ENCODE peak calls at places on chromosome 2, in four cellular contexts. K is K562, Q is keratinocyte, G is IMR-90. P is an unnamed sample. For H3K9me1, the result is how much of the 10 kb centered on the place peaks cover.

GRCh38 chr2:105328281-105329196 is 996 bp downstream of the TGFBRAP1 start:
- DNase-seq in K (no peak), Q (peak), G (peak), P (peak)

GRCh38 chr2:95526360-95527341 is 42.1 kb upstream of the TRIM43B start:
- DNase-seq in K (no peak), Q (no peak), G (peak), P (peak)

GRCh38 chr2:9269695-9270365 is 63.2 kb downstream of the ASAP2 start:
- DNase-seq in K (no peak), Q (no peak), G (no peak), P (no peak)

GRCh38 chr2:176566936-176567335 is 297.7 kb downstream of the MTX2 start:
- DNase-seq in K (no peak), Q (no peak), G (peak), P (peak)

GRCh38 chr2:215684448-215685217 is 248.8 kb upstream of the FN1 start:
- DNase-seq in K (no peak), Q (no peak), G (peak), P (no peak)

GRCh38 chr2:239206851-239207250 is 194.0 kb downstream of the HDAC4 start:
- DNase-seq in K (no peak), Q (no peak), G (no peak), P (no peak)

GRCh38 chr2:58131191-58132011 is 84.8 kb downstream of the VRK2 start:
- DNase-seq in K (no peak), Q (no peak), G (peak), P (peak)

GRCh38 chr2:229553091-229553490 is 161.3 kb downstream of the DNER start:
- DNase-seq in K (no peak), Q (no peak), G (no peak), P (no peak)

GRCh38 chr2:164737612-164738081 is 104.0 kb downstream of the COBLL1 start:
- DNase-seq in K (peak), Q (peak), G (peak), P (peak)

GRCh38 chr2:28521663-28522062 is 25.8 kb downstream of the PLB1 start:
- DNase-seq in K (peak), Q (no peak), G (no peak), P (no peak)

GRCh38 chr2:99150691-99151090 is 4.1 kb downstream of the TSGA10 start:
- DNase-seq in K (no peak), Q (no peak), G (peak), P (no peak)

GRCh38 chr2:120245520-120245835 is 7.2 kb upstream of the RALB start:
- DNase-seq in K (no peak), Q (no peak), G (no peak), P (peak)

GRCh38 chr2:56287508-56287907 is 103.7 kb downstream of the CCDC85A start:
- DNase-seq in K (no peak), Q (no peak), G (no peak), P (peak)

GRCh38 chr2:98379311-98380202 is 33.3 kb downstream of the CNGA3 start:
- DNase-seq in K (no peak), Q (no peak), G (no peak), P (no peak)

GRCh38 chr2:149330127-149331022 is at the start of gene LYPD6:
- DNase-seq in K (no peak), Q (no peak), G (peak), P (peak)

GRCh38 chr2:381181-381580 is 93.3 kb upstream of the ALKAL2 start:
- DNase-seq in K (no peak), Q (no peak), G (no peak), P (no peak)

DNA sequence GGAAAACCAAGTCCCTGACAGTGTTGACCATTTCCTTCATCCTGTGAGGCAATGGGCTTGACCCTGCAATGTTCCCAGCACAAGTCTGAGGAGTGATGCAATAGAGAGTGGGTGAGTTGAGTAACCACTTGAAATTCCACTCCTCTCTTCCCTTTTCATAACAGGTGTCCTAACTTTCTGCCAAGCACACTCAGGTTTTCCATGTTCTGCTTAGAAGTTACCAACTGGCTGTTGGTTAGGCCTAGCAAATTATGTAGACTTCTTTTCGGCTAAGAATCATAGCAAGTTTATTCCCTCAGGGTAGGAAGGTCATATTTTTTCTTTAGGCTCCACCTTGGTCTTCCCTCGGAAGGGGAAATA is 11.5 kb downstream of the GNLY start:
- DNase-seq in K (no peak), Q (peak), G (peak), P (peak)
- H3K9ac ChIP-seq in K (no peak), Q (no peak), G (no peak), P (no peak)

DNA sequence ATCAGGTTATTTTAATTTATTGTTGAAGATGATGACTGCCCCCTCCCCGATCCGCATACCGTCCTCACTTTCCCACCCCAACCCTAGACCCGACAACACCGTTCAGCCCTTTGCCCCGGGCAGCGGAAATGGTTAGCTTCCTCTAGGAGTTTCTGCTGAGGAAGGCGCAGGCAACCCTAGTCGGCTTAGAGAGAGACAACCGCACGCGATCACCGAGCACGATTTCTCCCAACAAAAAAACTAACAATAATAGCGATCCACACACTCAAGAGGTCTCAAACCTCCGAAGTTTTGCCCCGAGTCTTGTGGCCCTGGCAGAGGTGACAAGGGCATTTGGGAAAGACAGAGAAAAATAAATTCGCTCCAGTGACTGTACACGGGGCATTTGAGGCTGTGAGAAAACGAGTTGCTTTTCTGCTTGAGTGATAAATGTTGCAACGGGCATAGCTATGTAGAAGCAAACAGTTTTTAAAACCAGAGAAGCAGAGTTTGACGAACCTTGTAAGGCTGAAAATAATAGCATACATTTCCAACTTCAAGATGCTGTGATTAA is 11.2 kb upstream of the SIX3 start:
- DNase-seq in K (no peak), Q (no peak), G (no peak), P (no peak)
- H3K9me1 ChIP-seq in K (under half), Q (under half), G (under half), P (under half)

DNA sequence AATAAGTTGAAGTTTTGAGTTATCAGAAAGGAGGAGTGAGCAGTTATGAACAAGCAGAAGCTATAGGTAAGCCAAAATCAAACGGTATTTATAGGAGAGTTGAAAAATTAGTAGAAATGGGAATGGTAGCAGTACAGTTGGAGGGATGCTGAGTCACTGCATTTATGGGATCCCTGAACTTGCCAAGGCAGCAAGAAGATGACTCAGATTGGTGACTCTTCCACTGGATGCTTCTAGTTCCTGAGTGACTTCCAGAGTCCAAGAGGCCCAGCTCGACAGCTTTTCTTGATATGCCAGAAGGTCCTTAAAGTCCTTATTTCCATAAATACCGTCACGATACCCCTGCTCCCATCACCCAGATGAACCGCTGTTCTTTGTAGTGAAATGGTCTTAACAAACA is 31.1 kb upstream of the ACTR3 start:
- DNase-seq in K (peak), Q (no peak), G (peak), P (no peak)
- H3K9ac ChIP-seq in K (no peak), Q (no peak), G (no peak), P (no peak)

DNA sequence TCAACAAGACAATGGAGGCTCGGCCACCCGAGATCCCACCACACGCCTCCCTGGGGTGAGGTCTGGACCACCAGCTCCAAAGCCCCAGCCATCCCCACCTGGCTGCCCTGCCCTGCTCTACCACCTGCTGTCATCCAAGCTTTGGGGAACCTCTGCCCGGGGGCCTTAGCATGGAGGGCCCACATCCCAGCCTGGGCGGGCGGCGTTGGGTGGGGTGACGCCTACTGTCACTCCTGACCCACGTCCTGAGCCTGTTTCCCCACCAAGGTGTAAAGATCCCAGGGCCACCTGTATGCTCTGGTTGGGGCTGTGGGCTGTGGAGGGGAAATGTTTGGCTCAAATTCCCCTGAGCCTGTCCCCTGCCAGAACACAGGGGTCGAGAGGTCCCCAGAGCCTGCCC is 437.6 kb downstream of the EIPR1 start:
- DNase-seq in K (no peak), Q (no peak), G (no peak), P (no peak)
- H3K9me1 ChIP-seq in K (under half), Q (under half), G (under half), P (under half)

GRCh38 chr2:222297600-222297935 is 1.2 kb downstream of the PAX3 start:
- DNase-seq in K (no peak), Q (no peak), G (no peak), P (no peak)

GRCh38 chr2:222298000-222298310 is 843 bp downstream of the PAX3 start:
- DNase-seq in K (no peak), Q (no peak), G (no peak), P (no peak)

GRCh38 chr2:222296911-222297599 is 1.7 kb downstream of the PAX3 start:
- DNase-seq in K (no peak), Q (no peak), G (no peak), P (no peak)

GRCh38 chr2:222299926-222300724 is 1.3 kb upstream of the PAX3 start:
- DNase-seq in K (no peak), Q (no peak), G (no peak), P (no peak)

DNA sequence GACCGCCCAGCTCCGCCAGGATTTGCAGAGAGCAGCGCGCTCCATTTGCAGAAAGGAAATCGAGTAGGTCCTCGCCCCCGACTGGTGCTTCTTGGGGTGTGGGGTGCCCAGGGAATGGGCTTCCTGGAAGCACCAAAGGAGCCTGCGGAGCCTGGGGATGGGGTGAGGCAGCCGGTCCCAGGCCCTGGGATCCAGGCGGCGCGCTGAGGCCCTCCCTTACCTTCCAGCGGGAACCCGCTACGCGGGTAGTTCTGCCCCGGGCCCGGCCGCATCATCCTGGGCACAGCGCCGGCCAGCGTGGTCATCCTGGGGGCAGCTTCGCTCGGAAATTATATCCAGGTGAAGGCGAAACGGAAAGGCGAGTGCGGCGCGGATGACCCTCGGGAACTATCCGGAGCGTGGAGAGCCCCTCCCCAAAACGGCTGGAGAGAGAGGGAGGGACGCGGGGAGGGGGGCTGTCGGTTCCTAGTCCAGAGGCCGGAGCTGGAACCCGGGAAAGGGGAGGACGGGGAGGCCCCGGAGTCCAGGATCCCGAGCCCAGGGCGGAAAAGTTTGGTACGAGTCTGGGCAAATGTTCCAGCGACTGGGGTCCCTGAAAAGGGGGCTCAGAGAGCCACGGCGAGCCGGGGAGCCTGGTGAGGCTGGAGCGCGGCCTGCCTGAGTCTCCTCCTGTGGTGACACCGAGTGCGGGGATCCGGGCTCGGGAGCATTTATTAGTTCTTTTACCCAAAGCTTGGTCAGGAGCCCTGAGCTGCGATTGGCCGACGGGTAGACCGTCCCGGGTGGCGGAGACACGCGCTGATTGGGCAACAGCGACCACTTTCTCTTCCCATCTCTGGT is at the start of gene PAX3:
- DNase-seq in K (no peak), Q (no peak), G (no peak), P (no peak)
- H3K9ac ChIP-seq in K (no peak), Q (no peak), G (no peak), P (no peak)

DNA sequence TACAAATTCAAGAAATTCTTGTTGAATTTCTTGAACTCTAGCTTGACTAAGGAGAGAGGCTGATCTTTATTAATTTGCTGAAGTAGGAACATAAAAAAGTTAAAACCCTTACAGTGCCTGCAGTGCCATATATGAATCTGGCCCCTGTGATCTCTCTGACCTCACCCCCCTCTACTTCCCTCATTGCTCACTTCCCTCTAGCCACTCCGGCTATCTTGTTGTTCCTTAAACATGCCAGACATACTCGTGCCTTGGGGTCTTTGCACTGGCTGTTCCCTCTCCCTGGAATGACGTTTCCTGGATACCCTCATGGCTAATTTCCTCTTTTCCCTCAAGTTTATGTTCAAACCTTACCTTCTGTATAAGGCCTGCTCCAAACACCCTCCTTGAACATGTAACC is 246.3 kb upstream of the SIX2 start:
- DNase-seq in K (no peak), Q (no peak), G (no peak), P (peak)
- H3K9me1 ChIP-seq in K (under half), Q (under half), G (under half), P (under half)

GRCh38 chr2:240919161-240919781 is 13.1 kb downstream of the CROCC2 start:
- DNase-seq in K (no peak), Q (no peak), G (no peak), P (no peak)

GRCh38 chr2:240922234-240922981 is 16.3 kb downstream of the CROCC2 start:
- DNase-seq in K (no peak), Q (no peak), G (no peak), P (no peak)

GRCh38 chr2:240921319-240922233 is 15.4 kb downstream of the CROCC2 start:
- DNase-seq in K (no peak), Q (peak), G (peak), P (no peak)

GRCh38 chr2:240919786-240920782 is 13.9 kb downstream of the CROCC2 start:
- DNase-seq in K (no peak), Q (no peak), G (no peak), P (no peak)

DNA sequence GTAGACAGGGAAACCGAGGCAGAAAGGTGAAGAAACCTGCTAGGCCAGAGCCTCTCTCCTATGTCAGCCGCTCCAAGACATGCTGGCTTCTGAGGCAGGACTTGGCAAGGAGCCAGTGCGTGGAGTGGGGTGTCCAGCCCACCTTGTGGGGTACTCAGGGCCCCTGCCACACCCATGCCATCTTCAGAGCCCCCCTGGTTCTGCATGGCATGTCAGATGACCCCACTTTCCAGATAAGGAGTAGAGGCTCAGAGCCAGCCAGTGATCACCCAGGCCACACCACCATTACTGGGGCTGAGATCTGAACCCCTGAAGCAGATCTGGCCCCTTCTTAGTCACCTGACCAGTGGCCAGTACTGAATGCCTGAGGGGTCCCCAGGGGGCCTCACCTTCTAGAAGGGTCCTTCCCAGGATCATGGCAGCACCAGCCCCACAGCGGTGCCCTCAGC is 14.7 kb downstream of the CROCC2 start:
- DNase-seq in K (no peak), Q (no peak), G (no peak), P (no peak)
- H3K9ac ChIP-seq in K (no peak), Q (peak), G (peak), P (no peak)

GRCh38 chr2:102224824-102225739 is 38.3 kb downstream of the IL1RL2 start:
- DNase-seq in K (no peak), Q (no peak), G (no peak), P (no peak)
- H3K9me1 ChIP-seq in K (under half), Q (under half), G (under half), P (under half)